ENCODE peak calls at places on chromosome 18, in nine cellular contexts. J is stimulated activated CD8-positive, alpha-beta memory T cell treated with anti-CD3 and anti-CD28 coated beads, Interleukin-15, amount 100 ng/mL, for 24 hours; C is NCI-H1092; Y is EL; K is AG08395; E is spleen; O is NCI-H1105 treated with DMSO at 0.1 percent for 48 hours; M is heart right ventricle; A is mesothelial cell of epicardium. N is an unnamed sample.

GRCh38 chr18:63470751-63471150 is 6.0 kb upstream of the SERPINB5 start:
- DNase-seq in E (no peak), K (no peak), J (no peak), M (no peak), C (no peak), O (no peak), A (no peak), Y (no peak), N (no peak)

GRCh38 chr18:41576643-41577042 is 378.4 kb upstream of the PIK3C3 start:
- DNase-seq in C (no peak), M (no peak), J (no peak), O (no peak), E (no peak), K (no peak), Y (no peak), A (no peak), N (no peak)

GRCh38 chr18:13175754-13176210 is 42.8 kb upstream of the LDLRAD4 start:
- DNase-seq in C (no peak), M (no peak), A (no peak), Y (no peak), J (no peak), O (no peak), E (no peak), K (no peak), N (no peak)

GRCh38 chr18:69998523-69998987 is 50.9 kb upstream of the CD226 start:
- DNase-seq in A (no peak), K (no peak), C (no peak), J (no peak), Y (no peak), M (no peak), O (no peak), E (no peak), N (no peak)

GRCh38 chr18:10047237-10047636 is 133.4 kb downstream of the VAPA start:
- DNase-seq in M (no peak), K (peak; percentile 34), O (no peak), J (no peak), A (no peak), Y (peak; percentile 56), E (peak; percentile 16), C (no peak), N (no peak)

GRCh38 chr18:24397131-24397693 is 412 bp downstream of the OSBPL1A start:
- DNase-seq in K (peak; percentile 43), A (peak; percentile 34), O (peak; percentile 82), Y (peak; percentile 62), E (no peak), J (peak; percentile 6), M (no peak), C (peak; percentile 73), N (peak; percentile 80)

GRCh38 chr18:8689431-8689830 is 15.9 kb upstream of the MTCL1 start:
- DNase-seq in O (no peak), K (no peak), Y (no peak), A (no peak), J (no peak), E (no peak), C (no peak), M (no peak), N (no peak)

GRCh38 chr18:59084286-59084779 is 55.4 kb upstream of the SEC11C start:
- DNase-seq in O (peak; percentile 93), Y (peak; percentile 81), M (peak; percentile 43), A (peak; percentile 53), E (peak; percentile 85), J (peak; percentile 34), K (peak; percentile 85), C (peak; percentile 90), N (no peak)

GRCh38 chr18:10558967-10559298 is 33.1 kb downstream of the NAPG start:
- DNase-seq in O (no peak), K (no peak), E (no peak), A (no peak), C (no peak), M (no peak), J (no peak), Y (no peak), N (peak; percentile 20)

GRCh38 chr18:59075923-59076322 is 63.8 kb upstream of the SEC11C start:
- DNase-seq in K (no peak), J (no peak), Y (no peak), A (no peak), M (no peak), O (no peak), E (no peak), C (no peak), N (no peak)

GRCh38 chr18:79523221-79523737 is 127.5 kb downstream of the NFATC1 start:
- DNase-seq in Y (no peak), O (no peak), K (no peak), E (peak; percentile 71), J (no peak), M (no peak), C (no peak), A (no peak), N (no peak)

GRCh38 chr18:77042583-77042982 is 90.0 kb downstream of the MBP start:
- DNase-seq in E (no peak), C (no peak), Y (no peak), A (no peak), J (no peak), M (peak; percentile 36), O (no peak), K (no peak), N (peak; percentile 61)

GRCh38 chr18:48838921-48839818 is 111.6 kb downstream of the SMAD7 start:
- DNase-seq in E (peak; percentile 78), C (no peak), J (no peak), O (no peak), Y (peak; percentile 94), A (no peak), K (peak; percentile 86), M (no peak), N (peak; percentile 82)

GRCh38 chr18:39318008-39318407 is 1752.4 kb upstream of the CELF4 start:
- DNase-seq in Y (no peak), E (no peak), K (no peak), A (no peak), C (no peak), M (no peak), J (no peak), O (no peak), N (no peak)

GRCh38 chr18:34709104-34709503 is 994 bp upstream of the DTNA start:
- DNase-seq in A (no peak), O (no peak), M (no peak), E (no peak), J (no peak), C (no peak), Y (peak; percentile 82), K (peak; percentile 67), N (no peak)

GRCh38 chr18:27847412-27847811 is 329.5 kb downstream of the CDH2 start:
- DNase-seq in K (no peak), A (no peak), Y (no peak), O (no peak), C (no peak), J (no peak), M (no peak), E (no peak), N (no peak)

GRCh38 chr18:26440644-26441043 is 107.7 kb downstream of the KCTD1 start:
- DNase-seq in A (no peak), E (no peak), O (no peak), J (no peak), M (no peak), Y (no peak), C (no peak), K (no peak), N (no peak)

GRCh38 chr18:22408059-22408458 is 9.7 kb downstream of the CTAGE1 start:
- DNase-seq in O (no peak), Y (no peak), A (no peak), E (no peak), K (no peak), C (no peak), M (no peak), J (no peak), N (no peak)

GRCh38 chr18:59024829-59025228 is 114.9 kb upstream of the SEC11C start:
- DNase-seq in A (no peak), C (no peak), M (no peak), E (no peak), J (no peak), Y (no peak), O (no peak), K (peak; percentile 14), N (no peak)

GRCh38 chr18:44826418-44827259 is 146.0 kb downstream of the SETBP1 start:
- DNase-seq in J (no peak), M (no peak), A (peak; percentile 31), O (peak; percentile 88), Y (peak; percentile 89), K (peak; percentile 71), E (no peak), C (peak; percentile 48), N (no peak)

GRCh38 chr18:51030537-51031258 is 685 bp downstream of the SMAD4 start:
- DNase-seq in M (peak; percentile 78), K (peak; percentile 72), A (peak; percentile 69), Y (peak; percentile 64), J (peak; percentile 31), C (peak; percentile 32), O (peak; percentile 56), E (peak; percentile 95), N (peak; percentile 90)

GRCh38 chr18:58590231-58590630 is 38.7 kb downstream of the ALPK2 start:
- DNase-seq in Y (peak; percentile 95), J (no peak), E (no peak), C (no peak), M (no peak), O (no peak), A (no peak), K (peak; percentile 93), N (no peak)

GRCh38 chr18:11323359-11323819 is 174.0 kb upstream of the PIEZO2 start:
- DNase-seq in K (no peak), E (no peak), C (no peak), Y (peak; percentile 98), A (no peak), J (no peak), M (no peak), O (no peak), N (peak; percentile 83)

GRCh38 chr18:55353806-55354205 is 234.2 kb downstream of the TCF4 start:
- DNase-seq in A (no peak), Y (no peak), J (no peak), C (no peak), O (no peak), K (peak; percentile 21), E (no peak), M (no peak), N (no peak)

GRCh38 chr18:63878343-63878742 is 9.2 kb upstream of the SERPINB2 start:
- DNase-seq in O (no peak), C (no peak), E (no peak), K (peak; percentile 41), Y (no peak), M (no peak), A (no peak), J (no peak), N (no peak)

GRCh38 chr18:48138660-48139426 is 208.4 kb upstream of the SMAD2 start:
- DNase-seq in A (no peak), J (no peak), Y (no peak), M (no peak), K (no peak), C (peak; percentile 92), O (no peak), E (peak; percentile 66), N (no peak)

GRCh38 chr18:27717816-27718215 is 459.1 kb downstream of the CDH2 start:
- DNase-seq in O (no peak), Y (no peak), K (no peak), J (no peak), E (no peak), C (no peak), M (no peak), A (no peak), N (no peak)

GRCh38 chr18:22283397-22283796 is 114.0 kb downstream of the GATA6 start:
- DNase-seq in Y (peak; percentile 29), A (no peak), C (no peak), O (no peak), J (no peak), M (no peak), E (no peak), K (no peak), N (no peak)

GRCh38 chr18:78595924-78596573 is 383.6 kb upstream of the SALL3 start:
- DNase-seq in E (no peak), J (no peak), K (no peak), Y (no peak), C (no peak), A (no peak), O (no peak), M (no peak), N (no peak)

GRCh38 chr18:56861244-56861643 is 210.1 kb downstream of the WDR7 start:
- DNase-seq in M (no peak), A (no peak), Y (no peak), E (no peak), C (peak; percentile 61), K (no peak), J (no peak), O (peak; percentile 88), N (no peak)

GRCh38 chr18:65788373-65788772 is 37.6 kb downstream of the CDH7 start:
- DNase-seq in Y (no peak), E (no peak), A (no peak), J (no peak), O (no peak), K (no peak), C (peak; percentile 71), M (no peak), N (peak; percentile 38)